ENCODE peak calls at places on chromosomes 12 and 14, in eight cellular contexts. C is EL, L is activated T-helper 1 cell treated with Interleukin-2 at 50 U/mL for 16 hours, T is H54, B is HT1080, Q is COR-L47, F is NCI-H510A treated with DMSO at 0.1 percent for 48 hours, M is NCI-H1105. O is an unnamed sample.

GRCh38 chr14:26163761-26164160 is 434.1 kb downstream of the NOVA1 start:
- DNase-seq in Q (peak), F (peak), M (peak), B (peak), C (no peak), L (no peak), T (no peak), O (no peak)

GRCh38 chr12:110022980-110023633 is 23.9 kb downstream of the ANKRD13A start:
- DNase-seq in B (peak), M (no peak), L (no peak), F (no peak), T (no peak), C (peak), Q (no peak), O (no peak)

GRCh38 chr12:14554281-14555008 is 13.2 kb downstream of the PLBD1 start:
- DNase-seq in L (no peak), T (no peak), Q (peak), B (peak), C (peak), F (peak), M (peak), O (no peak)

GRCh38 chr12:102962532-102962931 is 5.1 kb downstream of the ASCL1 start:
- DNase-seq in F (peak), C (no peak), T (no peak), Q (peak), M (no peak), L (no peak), B (no peak), O (no peak)

GRCh38 chr12:68271346-68271745 is 17.9 kb upstream of the IL22 start:
- DNase-seq in C (peak), Q (no peak), M (no peak), T (no peak), L (no peak), F (no peak), B (no peak), O (no peak)

GRCh38 chr12:85322715-85323114 is 42.7 kb downstream of the ALX1 start:
- DNase-seq in F (no peak), M (no peak), B (no peak), Q (no peak), T (no peak), C (no peak), L (no peak), O (no peak)

GRCh38 chr12:109433618-109434017 is 43.5 kb downstream of the KCTD10 start:
- DNase-seq in L (no peak), F (no peak), C (no peak), Q (no peak), M (no peak), B (no peak), T (peak), O (no peak)

GRCh38 chr12:2652401-2653081 is 142.2 kb upstream of the FKBP4 start:
- DNase-seq in C (no peak), M (no peak), Q (no peak), T (no peak), B (no peak), L (no peak), F (no peak), O (no peak)

GRCh38 chr12:57215668-57216013 is 953 bp upstream of the NXPH4 start:
- DNase-seq in T (peak), Q (no peak), M (no peak), C (peak), L (no peak), F (no peak), B (no peak), O (no peak)